ENCODE peak calls at places on chromosomes 2 and 18, in eight cellular contexts. One of them, this sample, is unnamed.
A peak's percentile ranks its signal among the peaks of the same experiment; 100 is the strongest.

GRCh38 chr2:220455389-220455788 is 828.0 kb downstream of the SLC4A3 start:
- DNase-seq in adrenal gland: no peak
- DNase-seq in body of pancreas: no peak
- DNase-seq in K562: no peak
- DNase-seq in sigmoid colon: no peak
- DNase-seq in HCT116: no peak
- DNase-seq in thyroid gland: no peak
- DNase-seq in uterus: no peak
- DNase-seq in this sample: no peak

GRCh38 chr2:171968509-171968908 is 31.2 kb upstream of the METAP1D start:
- DNase-seq in K562: no peak
- DNase-seq in sigmoid colon: no peak
- DNase-seq in thyroid gland: no peak
- DNase-seq in HCT116: no peak
- DNase-seq in adrenal gland: no peak
- DNase-seq in uterus: no peak
- DNase-seq in body of pancreas: no peak
- DNase-seq in this sample: no peak

GRCh38 chr18:53753616-53754015 is 470.9 kb downstream of the MBD2 start:
- DNase-seq in K562: no peak
- DNase-seq in HCT116: no peak
- DNase-seq in body of pancreas: no peak
- DNase-seq in adrenal gland: no peak
- DNase-seq in sigmoid colon: no peak
- DNase-seq in thyroid gland: no peak
- DNase-seq in uterus: no peak
- DNase-seq in this sample: no peak

GRCh38 chr2:127829845-127830246 is 18.9 kb upstream of the WDR33 start:
- DNase-seq in uterus: no peak
- DNase-seq in HCT116: no peak
- DNase-seq in adrenal gland: no peak
- DNase-seq in sigmoid colon: no peak
- DNase-seq in body of pancreas: no peak
- DNase-seq in K562: no peak
- DNase-seq in thyroid gland: no peak
- DNase-seq in this sample: no peak

GRCh38 chr2:36516136-36516870 is 81.7 kb downstream of the FEZ2 start:
- DNase-seq in body of pancreas: no peak
- DNase-seq in uterus: no peak
- DNase-seq in HCT116: no peak
- DNase-seq in K562: no peak
- DNase-seq in sigmoid colon: no peak
- DNase-seq in thyroid gland: peak; percentile 56
- DNase-seq in adrenal gland: no peak
- DNase-seq in this sample: no peak

GRCh38 chr2:42874838-42875801 is 82.7 kb upstream of the HAAO start:
- DNase-seq in K562: no peak
- DNase-seq in uterus: peak; percentile 73
- DNase-seq in thyroid gland: peak; percentile 70
- DNase-seq in sigmoid colon: peak; percentile 83
- DNase-seq in adrenal gland: peak; percentile 45
- DNase-seq in HCT116: no peak
- DNase-seq in body of pancreas: no peak
- DNase-seq in this sample: peak; percentile 62

GRCh38 chr2:237894986-237895543 is 35.6 kb downstream of the RAMP1 start:
- DNase-seq in thyroid gland: no peak
- DNase-seq in adrenal gland: no peak
- DNase-seq in uterus: no peak
- DNase-seq in HCT116: no peak
- DNase-seq in body of pancreas: no peak
- DNase-seq in K562: no peak
- DNase-seq in sigmoid colon: peak; percentile 66
- DNase-seq in this sample: no peak

GRCh38 chr2:5365871-5366461 is 326.2 kb upstream of the SOX11 start:
- DNase-seq in HCT116: no peak
- DNase-seq in thyroid gland: peak; percentile 83
- DNase-seq in K562: peak; percentile 69
- DNase-seq in sigmoid colon: peak; percentile 79
- DNase-seq in body of pancreas: peak; percentile 67
- DNase-seq in adrenal gland: peak; percentile 41
- DNase-seq in uterus: no peak
- DNase-seq in this sample: peak; percentile 85

GRCh38 chr2:201118957-201119848 is 3.2 kb downstream of the CFLAR start:
- DNase-seq in adrenal gland: no peak
- DNase-seq in uterus: no peak
- DNase-seq in HCT116: peak; percentile 33
- DNase-seq in thyroid gland: no peak
- DNase-seq in sigmoid colon: no peak
- DNase-seq in K562: peak; percentile 67
- DNase-seq in body of pancreas: no peak
- DNase-seq in this sample: no peak

GRCh38 chr2:27717070-27717453 is 53.4 kb downstream of the SLC4A1AP start:
- DNase-seq in body of pancreas: no peak
- DNase-seq in adrenal gland: no peak
- DNase-seq in sigmoid colon: no peak
- DNase-seq in K562: peak; percentile 26
- DNase-seq in HCT116: no peak
- DNase-seq in thyroid gland: no peak
- DNase-seq in uterus: peak; percentile 71
- DNase-seq in this sample: peak; percentile 67
- H3K4me3 ChIP-seq in body of pancreas: no peak overlapping the region
- H3K4me3 ChIP-seq in adrenal gland: no peak overlapping the region
- H3K4me3 ChIP-seq in sigmoid colon: no peak overlapping the region
- H3K4me3 ChIP-seq in K562: no peak overlapping the region
- H3K4me3 ChIP-seq in HCT116: no peak overlapping the region
- H3K4me3 ChIP-seq in thyroid gland: no peak overlapping the region
- H3K4me3 ChIP-seq in uterus: peak overlapping the region; percentile 5
- H3K4me3 ChIP-seq in this sample: no peak overlapping the region

GRCh38 chr2:120738786-120739771 is 3.4 kb downstream of the GLI2 start:
- DNase-seq in K562: no peak
- DNase-seq in HCT116: no peak
- DNase-seq in sigmoid colon: no peak
- DNase-seq in thyroid gland: no peak
- DNase-seq in uterus: no peak
- DNase-seq in adrenal gland: no peak
- DNase-seq in body of pancreas: no peak
- DNase-seq in this sample: peak; percentile 32

GRCh38 chr2:120736955-120737801 is 1.5 kb downstream of the GLI2 start:
- DNase-seq in adrenal gland: no peak
- DNase-seq in sigmoid colon: peak; percentile 84
- DNase-seq in HCT116: no peak
- DNase-seq in uterus: peak; percentile 69
- DNase-seq in body of pancreas: peak; percentile 16
- DNase-seq in K562: no peak
- DNase-seq in thyroid gland: peak; percentile 40
- DNase-seq in this sample: peak; percentile 75

GRCh38 chr2:120736202-120736954 is 710 bp downstream of the GLI2 start:
- DNase-seq in body of pancreas: no peak
- DNase-seq in HCT116: no peak
- DNase-seq in K562: no peak
- DNase-seq in uterus: peak; percentile 63
- DNase-seq in thyroid gland: peak; percentile 11
- DNase-seq in sigmoid colon: no peak
- DNase-seq in adrenal gland: no peak
- DNase-seq in this sample: peak; percentile 67

GRCh38 chr2:120735750-120736170 is at the start of gene GLI2:
- DNase-seq in sigmoid colon: peak; percentile 89
- DNase-seq in uterus: peak; percentile 79
- DNase-seq in K562: peak; percentile 62
- DNase-seq in adrenal gland: peak; percentile 72
- DNase-seq in body of pancreas: peak; percentile 71
- DNase-seq in HCT116: peak; percentile 65
- DNase-seq in thyroid gland: peak; percentile 78
- DNase-seq in this sample: peak; percentile 90

DNA sequence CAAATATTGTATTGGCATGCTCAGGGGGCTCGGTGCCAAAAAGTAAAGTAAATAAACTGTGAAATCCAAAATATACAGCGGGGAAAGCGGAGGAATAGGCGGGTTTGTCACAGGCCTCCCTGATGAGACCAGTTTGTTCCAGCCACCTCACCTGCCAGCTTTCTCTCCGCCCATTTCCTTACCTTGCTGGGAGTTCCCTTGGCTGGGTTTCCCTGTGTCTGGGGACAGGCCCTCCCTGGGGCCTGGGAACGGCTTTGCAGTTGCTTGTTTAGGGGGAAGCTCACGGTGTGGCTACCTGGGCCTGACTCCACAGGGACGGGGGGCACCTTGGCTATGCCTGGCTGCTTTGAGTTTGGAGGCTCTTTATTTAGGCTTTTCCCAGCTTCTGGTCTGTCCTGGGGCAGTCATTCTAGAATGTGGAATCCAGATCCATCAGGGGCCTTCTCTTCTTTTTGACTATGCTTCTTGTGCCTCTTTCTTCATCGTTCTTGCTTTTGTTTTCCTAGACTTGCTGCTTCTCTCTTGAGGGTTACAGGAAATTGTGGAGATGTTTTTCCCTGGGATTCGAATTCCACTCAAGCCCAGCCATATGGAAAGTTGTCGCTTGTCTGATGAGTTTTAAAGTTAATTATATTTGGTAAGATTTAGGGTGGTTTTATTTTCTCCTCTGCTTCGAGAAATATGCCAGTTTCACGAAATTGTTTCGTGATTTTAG is 2.3 kb downstream of the GLI2 start:
- DNase-seq in body of pancreas: peak; percentile 58
- DNase-seq in adrenal gland: no peak
- DNase-seq in sigmoid colon: no peak
- DNase-seq in K562: no peak
- DNase-seq in HCT116: no peak
- DNase-seq in uterus: no peak
- DNase-seq in thyroid gland: peak; percentile 48
- DNase-seq in this sample: peak; percentile 24
- TF ChIP-seq POLR2A in body of pancreas: no peak
- TF ChIP-seq POLR2A in adrenal gland: no peak
- TF ChIP-seq POLR2A in sigmoid colon: no peak
- TF ChIP-seq POLR2A in K562: no peak
- TF ChIP-seq POLR2A in HCT116: no peak
- TF ChIP-seq POLR2A in uterus: no peak
- TF ChIP-seq POLR2A in thyroid gland: no peak
- TF ChIP-seq POLR2A in this sample: no peak

DNA sequence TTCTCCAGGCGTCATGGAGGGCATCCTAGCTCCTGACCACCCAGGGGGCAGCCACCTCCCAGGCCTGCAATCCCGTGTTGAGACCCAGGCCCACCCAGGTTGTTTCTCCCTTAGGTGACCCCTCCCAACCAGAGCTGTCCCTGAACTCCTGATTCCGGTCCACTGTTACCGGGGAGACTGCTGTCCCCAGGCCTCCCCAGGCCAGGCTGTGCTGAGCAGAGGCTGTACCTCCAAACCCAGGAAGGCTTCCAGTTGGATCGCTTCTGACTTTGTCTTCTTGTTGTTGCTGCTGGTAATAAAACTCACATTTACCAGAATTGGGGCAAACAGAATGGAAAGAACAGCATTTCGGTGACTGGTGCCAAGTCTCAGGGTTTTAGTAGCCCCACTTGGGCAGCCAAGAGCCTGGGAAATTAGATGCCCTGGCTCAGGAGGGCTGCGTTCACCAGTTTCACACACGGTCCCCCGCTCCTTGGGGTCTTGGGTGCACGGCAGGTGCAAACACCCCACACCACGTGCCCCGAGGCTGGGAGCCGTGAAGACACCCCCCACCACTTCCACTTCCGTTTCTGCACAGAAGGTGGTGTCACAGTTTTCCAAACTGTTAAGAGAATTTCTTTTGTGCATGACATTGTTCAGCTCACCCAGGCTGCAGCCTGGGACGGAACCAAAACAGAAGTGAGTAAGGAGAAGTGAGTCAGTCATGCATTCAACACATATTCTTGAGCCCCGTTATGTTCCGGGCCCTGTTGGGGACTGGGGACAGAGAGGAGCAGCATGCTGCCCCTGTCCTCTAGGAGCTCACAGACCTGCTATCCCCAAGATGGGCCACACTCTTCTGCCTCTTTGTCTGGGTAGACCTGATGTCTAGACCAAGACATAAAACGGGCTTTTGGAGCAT is 29.4 kb downstream of the ITM2C start:
- DNase-seq in HCT116: no peak
- DNase-seq in K562: no peak
- DNase-seq in sigmoid colon: peak; percentile 52
- DNase-seq in adrenal gland: no peak
- DNase-seq in uterus: no peak
- DNase-seq in body of pancreas: no peak
- DNase-seq in thyroid gland: peak; percentile 40
- DNase-seq in this sample: no peak
- H3K27ac ChIP-seq in HCT116: no peak overlapping the region
- H3K27ac ChIP-seq in K562: no peak overlapping the region
- H3K27ac ChIP-seq in sigmoid colon: no peak overlapping the region
- H3K27ac ChIP-seq in adrenal gland: no peak overlapping the region
- H3K27ac ChIP-seq in uterus: no peak overlapping the region
- H3K27ac ChIP-seq in body of pancreas: no peak overlapping the region
- H3K27ac ChIP-seq in thyroid gland: no peak overlapping the region
- H3K27ac ChIP-seq in this sample: no peak overlapping the region

DNA sequence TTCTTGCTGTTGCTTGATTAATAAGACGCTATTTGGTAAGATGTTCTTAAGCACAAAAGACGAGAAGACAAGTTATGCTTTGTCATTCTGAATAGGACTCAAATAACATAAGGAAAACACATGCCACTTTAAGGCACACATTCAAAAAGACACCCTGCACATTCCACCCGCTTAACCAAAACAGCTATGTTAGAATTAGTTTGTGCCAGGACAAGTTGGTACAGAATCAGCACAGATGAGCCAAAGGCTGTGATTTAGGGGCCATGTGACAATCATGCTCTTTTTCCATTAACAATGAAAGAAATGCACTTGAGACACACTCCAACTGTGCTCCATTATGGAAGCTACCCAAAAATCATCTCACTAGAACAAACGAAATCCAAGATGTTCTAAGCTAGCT is 3.4 kb downstream of the STARD7 start:
- DNase-seq in uterus: no peak
- DNase-seq in sigmoid colon: no peak
- DNase-seq in body of pancreas: no peak
- DNase-seq in adrenal gland: no peak
- DNase-seq in thyroid gland: peak; percentile 58
- DNase-seq in HCT116: no peak
- DNase-seq in K562: no peak
- DNase-seq in this sample: no peak
- H3K4me3 ChIP-seq in uterus: no peak overlapping the region
- H3K4me3 ChIP-seq in sigmoid colon: no peak overlapping the region
- H3K4me3 ChIP-seq in body of pancreas: no peak overlapping the region
- H3K4me3 ChIP-seq in adrenal gland: no peak overlapping the region
- H3K4me3 ChIP-seq in thyroid gland: no peak overlapping the region
- H3K4me3 ChIP-seq in HCT116: no peak overlapping the region
- H3K4me3 ChIP-seq in K562: peak overlapping the region; percentile 10
- H3K4me3 ChIP-seq in this sample: no peak overlapping the region

GRCh38 chr2:216081487-216082387 is at the start of the genes PECR and TMEM169:
- DNase-seq in body of pancreas: peak; percentile 89
- DNase-seq in uterus: peak; percentile 72
- DNase-seq in thyroid gland: peak; percentile 91
- DNase-seq in K562: peak; percentile 79
- DNase-seq in adrenal gland: peak; percentile 80
- DNase-seq in HCT116: peak; percentile 23
- DNase-seq in sigmoid colon: peak; percentile 90
- DNase-seq in this sample: peak; percentile 86
- TF ChIP-seq POLR2A in body of pancreas: peak; percentile 71
- TF ChIP-seq POLR2A in uterus: no peak
- TF ChIP-seq POLR2A in thyroid gland: peak; percentile 82
- TF ChIP-seq POLR2A in K562: peak; percentile 68
- TF ChIP-seq POLR2A in adrenal gland: peak; percentile 53
- TF ChIP-seq POLR2A in HCT116: peak; percentile 64
- TF ChIP-seq POLR2A in sigmoid colon: no peak
- TF ChIP-seq POLR2A in this sample: no peak